ENCODE peak calls at places on chromosomes 4 and X, in eight cellular contexts. F is kidney, H is suprapubic skin, M is OCI-LY7, G is heart right ventricle, R is BE2C, U is small intestine, N is HCT116. I is an unnamed sample. For H3K4me1, the result is how much of the 10 kb centered on the place peaks cover.

GRCh38 chrX:29229802-29230201 is 642.6 kb downstream of the IL1RAPL1 start:
- DNase-seq in F (no peak), H (no peak), M (no peak), G (no peak), R (no peak), U (no peak), N (no peak), I (no peak)

GRCh38 chrX:103607385-103608304 is at the start of gene TCEAL3:
- DNase-seq in F (peak), H (peak), M (no peak), G (peak), R (peak), U (no peak), N (no peak), I (peak)

GRCh38 chr4:68162196-68162595 is 32.5 kb upstream of the TMPRSS11F start:
- DNase-seq in F (no peak), H (no peak), M (no peak), G (no peak), R (no peak), U (no peak), N (no peak), I (no peak)

GRCh38 chrX:84729809-84730208 is 227.6 kb upstream of the HDX start:
- DNase-seq in F (peak), H (no peak), M (peak), G (no peak), R (peak), U (peak), N (no peak), I (no peak)

GRCh38 chr4:39036172-39036571 is 4.0 kb upstream of the TMEM156 start:
- DNase-seq in F (no peak), H (no peak), M (no peak), G (no peak), R (no peak), U (no peak), N (no peak), I (no peak)

GRCh38 chr4:140568507-140569306 is at the start of gene UCP1:
- DNase-seq in F (peak), H (peak), M (no peak), G (peak), R (peak), U (peak), N (no peak), I (no peak)

GRCh38 chrX:139691843-139692505 is 16.0 kb downstream of the MCF2 start:
- DNase-seq in F (peak), H (no peak), M (no peak), G (no peak), R (no peak), U (no peak), N (no peak), I (peak)

GRCh38 chrX:119391279-119391678 is 7.9 kb upstream of the SLC25A43 start:
- DNase-seq in F (no peak), H (no peak), M (peak), G (no peak), R (peak), U (peak), N (peak), I (no peak)

GRCh38 chr4:27316176-27316575 is 455.5 kb downstream of the STIM2 start:
- DNase-seq in F (no peak), H (no peak), M (no peak), G (no peak), R (no peak), U (no peak), N (no peak), I (no peak)

GRCh38 chr4:14513471-14513870 is 488.8 kb upstream of the CPEB2 start:
- DNase-seq in F (no peak), H (no peak), M (no peak), G (no peak), R (no peak), U (no peak), N (no peak), I (no peak)

DNA sequence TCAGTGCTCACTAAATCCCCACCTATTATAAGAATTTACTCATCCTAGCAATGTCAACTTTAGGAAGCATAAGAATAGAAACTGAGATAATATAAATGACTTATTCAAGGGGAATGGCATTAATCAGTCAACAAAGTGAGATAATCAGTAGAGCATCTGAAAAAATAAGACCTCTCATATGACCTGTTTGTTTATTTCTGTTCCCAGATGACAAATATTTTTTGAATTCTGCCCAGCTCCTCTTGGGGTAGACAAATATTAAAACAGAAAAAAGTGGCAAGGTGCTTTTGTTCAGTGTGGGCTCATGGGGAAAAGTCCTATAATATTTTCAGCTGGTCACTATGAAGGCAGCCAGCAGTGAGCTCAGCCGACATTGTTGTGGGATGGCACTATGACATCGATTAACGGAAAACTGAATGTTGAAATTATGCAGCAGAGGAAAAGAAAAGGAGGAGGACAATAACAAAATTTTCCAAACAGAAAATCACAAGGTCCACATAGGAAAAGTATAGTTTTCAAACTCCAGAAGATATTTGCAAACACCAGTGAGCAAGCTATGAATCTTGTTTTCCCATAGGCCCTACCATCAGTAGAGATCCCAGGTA is 109.6 kb downstream of the ANXA3 start:
- DNase-seq in F (no peak), H (no peak), M (no peak), G (no peak), R (no peak), U (no peak), N (no peak), I (no peak)
- H3K4me1 ChIP-seq in F (under half), H (under half), M (under half), G (under half), R (under half), U (under half), N (under half), I (half or more)

DNA sequence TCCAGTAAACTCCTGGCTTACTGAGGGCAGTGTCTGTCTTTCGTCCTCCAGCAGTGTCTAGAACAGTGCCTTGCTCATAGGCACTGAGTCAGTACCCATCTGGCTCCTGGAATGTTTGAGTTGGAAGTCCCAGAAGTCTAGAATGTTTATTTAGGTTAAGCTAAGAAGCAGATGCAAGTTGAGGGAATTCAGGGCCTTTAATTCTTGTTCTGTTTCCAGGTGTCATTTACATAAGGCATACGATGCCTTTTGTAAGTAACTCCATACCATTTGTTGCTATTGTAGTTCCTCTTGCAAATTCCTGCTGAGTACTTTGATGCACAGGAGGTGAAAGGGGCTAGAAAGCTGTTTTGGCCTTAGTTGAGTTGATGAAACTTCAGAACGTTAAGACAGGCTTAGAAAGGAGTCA is 22.2 kb downstream of the ARHGAP10 start:
- DNase-seq in F (no peak), H (no peak), M (no peak), G (no peak), R (no peak), U (no peak), N (no peak), I (no peak)
- H3K4me1 ChIP-seq in F (under half), H (under half), M (under half), G (half or more), R (under half), U (under half), N (under half), I (under half)

GRCh38 chrX:19740744-19741143 is 146.7 kb downstream of the SH3KBP1 start:
- DNase-seq in F (no peak), H (no peak), M (no peak), G (no peak), R (no peak), U (no peak), N (no peak), I (no peak)
- H3K4me1 ChIP-seq in F (under half), H (under half), M (half or more), G (under half), R (under half), U (under half), N (under half), I (under half)

GRCh38 chr4:122836941-122837340 is 10.3 kb downstream of the FGF2 start:
- DNase-seq in F (no peak), H (no peak), M (no peak), G (no peak), R (no peak), U (no peak), N (no peak), I (no peak)
- H3K4me1 ChIP-seq in F (under half), H (under half), M (under half), G (under half), R (under half), U (under half), N (under half), I (under half)

I was measured in spleen.